ENCODE peak calls at places on chromosome 12, in ten cellular contexts. One of them, this sample, is unnamed.

GRCh38 chr12:84315926-84316325 is 596.7 kb downstream of the SLC6A15 start:
- DNase-seq in RKO: no peak
- DNase-seq in caudate nucleus: no peak
- DNase-seq in mucosa of descending colon: no peak
- DNase-seq in fibroblast of mammary gland: peak; percentile 56
- DNase-seq in NCI-H1417: no peak
- DNase-seq in lower leg skin: no peak
- DNase-seq in stimulated activated CD4-positive, alpha-beta T cell treated with anti-CD3 and anti-CD28 coated beads, Interleukin-2, amount 100 ng/mL, for 24 hours: no peak
- DNase-seq in left ventricle myocardium inferior: no peak
- DNase-seq in SJSA1: no peak
- DNase-seq in this sample: no peak

GRCh38 chr12:105382771-105383632 is 52.5 kb downstream of the C12orf75 start:
- DNase-seq in left ventricle myocardium inferior: no peak
- DNase-seq in RKO: peak; percentile 70
- DNase-seq in NCI-H1417: peak; percentile 86
- DNase-seq in caudate nucleus: no peak
- DNase-seq in fibroblast of mammary gland: peak; percentile 78
- DNase-seq in SJSA1: peak; percentile 52
- DNase-seq in lower leg skin: no peak
- DNase-seq in stimulated activated CD4-positive, alpha-beta T cell treated with anti-CD3 and anti-CD28 coated beads, Interleukin-2, amount 100 ng/mL, for 24 hours: no peak
- DNase-seq in mucosa of descending colon: peak; percentile 67
- DNase-seq in this sample: no peak

GRCh38 chr12:20237091-20237490 is 131.2 kb upstream of the PDE3A start:
- DNase-seq in lower leg skin: no peak
- DNase-seq in NCI-H1417: no peak
- DNase-seq in mucosa of descending colon: no peak
- DNase-seq in stimulated activated CD4-positive, alpha-beta T cell treated with anti-CD3 and anti-CD28 coated beads, Interleukin-2, amount 100 ng/mL, for 24 hours: no peak
- DNase-seq in fibroblast of mammary gland: no peak
- DNase-seq in SJSA1: no peak
- DNase-seq in RKO: no peak
- DNase-seq in left ventricle myocardium inferior: no peak
- DNase-seq in caudate nucleus: no peak
- DNase-seq in this sample: no peak

GRCh38 chr12:132282950-132283771 is 46.2 kb downstream of the GALNT9 start:
- DNase-seq in caudate nucleus: no peak
- DNase-seq in RKO: no peak
- DNase-seq in mucosa of descending colon: no peak
- DNase-seq in NCI-H1417: peak; percentile 53
- DNase-seq in stimulated activated CD4-positive, alpha-beta T cell treated with anti-CD3 and anti-CD28 coated beads, Interleukin-2, amount 100 ng/mL, for 24 hours: no peak
- DNase-seq in fibroblast of mammary gland: no peak
- DNase-seq in SJSA1: no peak
- DNase-seq in lower leg skin: no peak
- DNase-seq in left ventricle myocardium inferior: no peak
- DNase-seq in this sample: no peak

GRCh38 chr12:2615665-2616387 is 178.9 kb upstream of the FKBP4 start:
- DNase-seq in stimulated activated CD4-positive, alpha-beta T cell treated with anti-CD3 and anti-CD28 coated beads, Interleukin-2, amount 100 ng/mL, for 24 hours: no peak
- DNase-seq in SJSA1: no peak
- DNase-seq in lower leg skin: no peak
- DNase-seq in RKO: no peak
- DNase-seq in caudate nucleus: peak; percentile 65
- DNase-seq in mucosa of descending colon: no peak
- DNase-seq in fibroblast of mammary gland: peak; percentile 53
- DNase-seq in NCI-H1417: no peak
- DNase-seq in left ventricle myocardium inferior: peak; percentile 46
- DNase-seq in this sample: no peak

GRCh38 chr12:45989857-45990467 is 412 bp downstream of the SCAF11 start:
- DNase-seq in stimulated activated CD4-positive, alpha-beta T cell treated with anti-CD3 and anti-CD28 coated beads, Interleukin-2, amount 100 ng/mL, for 24 hours: peak; percentile 58
- DNase-seq in mucosa of descending colon: no peak
- DNase-seq in fibroblast of mammary gland: no peak
- DNase-seq in NCI-H1417: peak; percentile 88
- DNase-seq in lower leg skin: peak; percentile 61
- DNase-seq in RKO: no peak
- DNase-seq in caudate nucleus: no peak
- DNase-seq in SJSA1: peak; percentile 61
- DNase-seq in left ventricle myocardium inferior: peak; percentile 75
- DNase-seq in this sample: no peak

GRCh38 chr12:75722714-75723200 is 211.3 kb upstream of the KRR1 start:
- DNase-seq in mucosa of descending colon: peak; percentile 46
- DNase-seq in lower leg skin: peak; percentile 86
- DNase-seq in RKO: peak; percentile 93
- DNase-seq in NCI-H1417: peak; percentile 51
- DNase-seq in fibroblast of mammary gland: peak; percentile 96
- DNase-seq in left ventricle myocardium inferior: no peak
- DNase-seq in SJSA1: peak; percentile 78
- DNase-seq in stimulated activated CD4-positive, alpha-beta T cell treated with anti-CD3 and anti-CD28 coated beads, Interleukin-2, amount 100 ng/mL, for 24 hours: peak; percentile 20
- DNase-seq in caudate nucleus: peak; percentile 2
- DNase-seq in this sample: no peak

GRCh38 chr12:132719141-132719953 is 8.7 kb downstream of the PGAM5 start:
- DNase-seq in caudate nucleus: no peak
- DNase-seq in lower leg skin: no peak
- DNase-seq in fibroblast of mammary gland: no peak
- DNase-seq in stimulated activated CD4-positive, alpha-beta T cell treated with anti-CD3 and anti-CD28 coated beads, Interleukin-2, amount 100 ng/mL, for 24 hours: no peak
- DNase-seq in SJSA1: no peak
- DNase-seq in NCI-H1417: no peak
- DNase-seq in RKO: no peak
- DNase-seq in left ventricle myocardium inferior: no peak
- DNase-seq in mucosa of descending colon: no peak
- DNase-seq in this sample: no peak

GRCh38 chr12:107011519-107011918 is 24.6 kb upstream of the MTERF2 start:
- DNase-seq in caudate nucleus: no peak
- DNase-seq in mucosa of descending colon: no peak
- DNase-seq in lower leg skin: no peak
- DNase-seq in left ventricle myocardium inferior: no peak
- DNase-seq in RKO: no peak
- DNase-seq in SJSA1: peak; percentile 76
- DNase-seq in NCI-H1417: no peak
- DNase-seq in stimulated activated CD4-positive, alpha-beta T cell treated with anti-CD3 and anti-CD28 coated beads, Interleukin-2, amount 100 ng/mL, for 24 hours: no peak
- DNase-seq in fibroblast of mammary gland: no peak
- DNase-seq in this sample: no peak

GRCh38 chr12:71183018-71183417 is 25.2 kb upstream of the TSPAN8 start:
- DNase-seq in fibroblast of mammary gland: peak; percentile 68
- DNase-seq in left ventricle myocardium inferior: no peak
- DNase-seq in NCI-H1417: no peak
- DNase-seq in stimulated activated CD4-positive, alpha-beta T cell treated with anti-CD3 and anti-CD28 coated beads, Interleukin-2, amount 100 ng/mL, for 24 hours: no peak
- DNase-seq in caudate nucleus: no peak
- DNase-seq in mucosa of descending colon: no peak
- DNase-seq in RKO: peak; percentile 31
- DNase-seq in lower leg skin: no peak
- DNase-seq in SJSA1: no peak
- DNase-seq in this sample: no peak

This sample was measured in dorsolateral prefrontal cortex.